ENCODE peak calls at places on chromosomes 1 and 21, in four cellular contexts. O, K, J and Y are unnamed samples.

GRCh38 chr1:166699613-166700012 is 139.7 kb upstream of the POGK start:
- DNase-seq in K (no peak), O (no peak), J (no peak), Y (no peak)

GRCh38 chr1:79877086-79877485 is 870.6 kb upstream of the ADGRL4 start:
- DNase-seq in O (no peak), J (no peak), K (no peak), Y (no peak)

GRCh38 chr1:67680486-67680885 is 4.5 kb upstream of the GADD45A start:
- DNase-seq in O (no peak), J (no peak), K (no peak), Y (no peak)

GRCh38 chr1:7473223-7474142 is 297.6 kb upstream of the VAMP3 start:
- DNase-seq in K (no peak), O (no peak), J (no peak), Y (no peak)

GRCh38 chr1:27487927-27488522 is 1.9 kb downstream of the WASF2 start:
- DNase-seq in J (peak; percentile 17), O (no peak), K (no peak), Y (no peak)

GRCh38 chr1:198258491-198258890 is 101.7 kb downstream of the NEK7 start:
- DNase-seq in O (no peak), K (no peak), J (no peak), Y (no peak)

GRCh38 chr21:36441715-36442114 is 38.2 kb downstream of the CLDN14 start:
- DNase-seq in J (no peak), K (no peak), O (no peak), Y (no peak)

GRCh38 chr1:171055966-171056643 is 34.6 kb upstream of the FMO3 start:
- DNase-seq in J (no peak), O (no peak), K (no peak), Y (no peak)

GRCh38 chr1:244863491-244864252 is 671 bp downstream of the HNRNPU start:
- DNase-seq in O (no peak), J (no peak), K (no peak), Y (no peak)

GRCh38 chr1:172623748-172624147 is 35.2 kb upstream of the FASLG start:
- DNase-seq in O (no peak), J (no peak), K (no peak), Y (no peak)

GRCh38 chr1:34709547-34709946 is 45.3 kb upstream of the GJB5 start:
- DNase-seq in O (peak; percentile 74), J (no peak), K (no peak), Y (no peak)

GRCh38 chr1:39184354-39184818 is 20.1 kb upstream of the MACF1 start:
- DNase-seq in O (no peak), K (no peak), J (no peak), Y (no peak)
- H3K4me3 ChIP-seq in O (no peak overlapping the region), K (no peak overlapping the region), J (no peak overlapping the region), Y (no peak overlapping the region)

DNA sequence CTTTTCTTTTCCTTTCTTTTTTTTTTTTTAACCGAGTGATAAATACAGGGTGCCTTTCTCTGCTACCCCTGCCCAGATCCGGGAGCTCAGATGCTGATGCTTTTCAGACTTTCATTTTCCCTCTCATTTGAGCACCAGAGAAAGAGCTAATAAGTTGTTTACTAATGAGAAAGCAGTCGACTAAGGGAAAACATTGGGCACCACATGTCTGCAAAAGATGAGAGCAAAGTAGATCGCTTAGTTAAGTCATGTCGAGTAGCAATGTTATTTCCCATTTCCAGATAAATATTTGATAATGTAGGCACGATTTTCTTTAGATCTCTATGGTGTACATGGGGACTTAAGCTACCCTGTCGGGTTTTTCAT is 1.1 kb downstream of the PKN2 start:
- DNase-seq in J (no peak), O (no peak), K (no peak), Y (no peak)
- H3K27ac ChIP-seq in J (peak overlapping the region; percentile 89), O (peak overlapping the region; percentile 95), K (peak overlapping the region; percentile 96), Y (peak overlapping the region; percentile 94)

DNA sequence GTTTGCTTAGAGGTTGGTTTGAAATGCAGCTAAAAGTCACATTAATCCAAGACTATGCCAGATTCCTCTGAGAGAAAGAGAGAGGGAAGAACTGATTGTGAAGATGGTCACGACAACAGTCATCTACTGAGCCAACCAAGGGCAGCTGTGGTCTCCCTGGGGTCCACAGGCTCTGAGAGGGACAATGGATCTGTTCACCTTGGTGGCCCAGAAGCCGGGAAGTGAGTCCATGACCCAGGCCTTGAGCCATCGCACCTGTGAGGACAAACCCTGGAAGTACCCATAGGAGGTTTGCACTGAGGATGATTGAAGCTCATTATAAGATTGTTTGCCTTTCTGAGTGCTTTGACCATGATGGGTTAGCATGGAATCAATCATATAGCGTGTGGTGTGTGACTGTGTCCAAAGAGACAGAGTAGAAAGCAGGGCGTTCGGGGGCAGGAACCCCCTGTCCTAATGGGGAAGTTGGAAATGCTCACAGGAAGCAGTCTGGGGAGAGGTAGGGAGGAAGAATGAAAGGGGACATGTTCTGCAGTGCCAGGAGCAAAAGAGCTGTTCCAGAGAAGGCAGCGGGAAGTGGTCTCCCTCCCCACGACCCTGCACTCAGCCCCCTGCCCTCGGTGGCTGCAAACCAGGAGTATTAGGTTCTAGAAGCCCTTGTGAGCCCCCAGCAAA is 47.1 kb downstream of the UMODL1 start:
- DNase-seq in O (no peak), K (no peak), J (no peak), Y (no peak)
- H3K4me3 ChIP-seq in O (no peak overlapping the region), K (no peak overlapping the region), J (no peak overlapping the region), Y (no peak overlapping the region)

GRCh38 chr21:44869860-44870747 is 3.4 kb downstream of the PTTG1IP start:
- DNase-seq in J (no peak), K (peak; percentile 60), O (no peak), Y (no peak)

GRCh38 chr21:44872568-44873355 is 728 bp downstream of the PTTG1IP start:
- DNase-seq in O (peak; percentile 55), J (no peak), K (no peak), Y (no peak)

GRCh38 chr21:44872266-44872567 is 1.3 kb downstream of the PTTG1IP start:
- DNase-seq in O (no peak), K (no peak), J (no peak), Y (no peak)

GRCh38 chr21:44870748-44871495 is 2.6 kb downstream of the PTTG1IP start:
- DNase-seq in O (no peak), J (no peak), K (no peak), Y (no peak)

DNA sequence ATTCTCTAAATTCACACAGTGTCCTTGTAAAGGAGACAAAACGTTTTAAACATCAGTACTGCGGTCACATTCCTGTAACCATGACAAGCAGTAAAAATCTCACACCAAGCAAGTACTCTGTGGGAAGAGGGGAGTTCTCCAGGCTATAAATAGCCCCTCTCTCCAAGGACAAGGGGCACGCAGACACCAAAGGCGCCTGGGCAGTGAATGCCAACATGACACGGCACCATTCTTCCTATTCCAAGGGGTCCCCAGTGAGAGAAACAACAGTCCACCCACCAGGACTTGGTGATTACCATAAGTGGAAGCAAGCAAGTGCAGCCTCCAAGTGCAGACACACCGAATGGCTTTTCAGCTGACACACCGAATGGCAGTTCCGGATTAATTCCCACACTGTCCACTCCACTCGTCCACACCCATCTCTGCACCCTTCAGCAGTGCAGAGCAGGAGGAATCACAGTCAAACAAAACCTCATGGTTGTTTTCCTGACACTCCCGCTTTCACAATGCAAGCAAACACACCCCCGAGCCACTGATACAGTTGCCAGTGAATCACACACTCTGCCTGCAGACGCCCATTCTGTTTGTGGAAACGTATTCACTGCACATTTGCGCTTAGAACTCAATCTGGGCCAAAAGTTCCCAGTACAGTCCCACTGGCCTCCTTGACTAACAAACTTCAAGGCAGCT is 1.8 kb downstream of the PTTG1IP start:
- DNase-seq in J (no peak), O (peak; percentile 94), K (no peak), Y (no peak)
- H3K27ac ChIP-seq in J (peak overlapping the region; percentile 81), O (peak overlapping the region; percentile 95), K (peak overlapping the region; percentile 92), Y (no peak overlapping the region)

GRCh38 chr1:111621050-111621449 is 1.5 kb downstream of the RAP1A start:
- DNase-seq in J (peak; percentile 29), O (no peak), K (no peak), Y (no peak)

GRCh38 chr1:111620412-111620971 is 903 bp downstream of the RAP1A start:
- DNase-seq in O (no peak), K (no peak), J (peak; percentile 15), Y (no peak)

GRCh38 chr1:111618081-111618480 is 1.5 kb upstream of the RAP1A start:
- DNase-seq in J (no peak), K (no peak), O (peak; percentile 30), Y (no peak)

GRCh38 chr1:111619635-111620411 is at the start of gene RAP1A:
- DNase-seq in J (peak; percentile 89), K (peak; percentile 80), O (peak; percentile 96), Y (peak; percentile 96)

GRCh38 chr1:111618953-111619634 is 495 bp upstream of the RAP1A start:
- DNase-seq in J (no peak), K (no peak), O (no peak), Y (no peak)
- H3K4me3 ChIP-seq in J (peak overlapping the region; percentile 88), K (peak overlapping the region; percentile 82), O (peak overlapping the region; percentile 63), Y (peak overlapping the region; percentile 71)

DNA sequence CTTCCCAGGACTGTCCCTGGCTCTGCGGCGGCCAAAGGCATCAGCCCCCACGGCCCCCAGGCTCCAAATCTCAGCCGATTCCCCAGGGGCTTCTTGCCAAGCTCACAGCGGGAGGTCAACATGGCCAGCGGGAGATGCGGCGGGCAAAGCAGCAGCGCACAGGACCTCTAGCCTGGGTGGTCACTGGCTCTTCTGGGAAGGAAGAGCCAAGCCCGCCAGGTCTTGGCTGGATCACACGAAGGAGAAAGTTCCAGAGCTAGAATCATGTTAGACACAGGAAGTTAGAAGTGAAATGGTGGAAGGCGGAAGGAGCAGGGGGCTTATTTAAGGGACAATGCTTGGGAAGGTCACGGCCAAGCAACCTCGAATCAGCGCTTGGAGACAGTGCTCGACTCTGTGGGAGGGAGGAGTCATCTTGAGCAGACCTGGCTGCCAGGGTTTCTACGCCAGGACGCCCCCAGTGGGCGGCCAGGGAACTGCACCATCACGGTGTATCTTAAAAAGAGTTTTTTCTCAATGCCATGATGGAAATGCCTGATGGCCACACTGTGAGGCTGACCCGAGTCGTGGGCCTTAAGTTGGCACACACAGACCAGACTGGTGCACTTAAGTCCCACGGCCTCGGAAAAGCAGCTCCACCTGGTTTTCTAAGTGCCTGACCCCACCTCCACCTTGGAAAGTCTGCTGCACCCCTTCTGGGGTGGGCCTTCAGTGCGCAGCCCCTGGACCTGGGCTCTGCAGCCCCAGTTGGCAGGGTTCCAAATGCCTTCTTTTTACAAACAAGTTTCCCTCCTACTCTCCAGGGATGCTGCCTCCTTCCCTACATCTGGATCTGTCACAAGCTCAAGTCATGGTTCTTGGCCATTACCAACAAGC is 29.3 kb downstream of the SLC66A1 start:
- DNase-seq in K (peak; percentile 82), O (peak; percentile 82), J (peak; percentile 67), Y (peak; percentile 79)
- H3K27ac ChIP-seq in K (no peak overlapping the region), O (no peak overlapping the region), J (peak overlapping the region; percentile 31), Y (no peak overlapping the region)

DNA sequence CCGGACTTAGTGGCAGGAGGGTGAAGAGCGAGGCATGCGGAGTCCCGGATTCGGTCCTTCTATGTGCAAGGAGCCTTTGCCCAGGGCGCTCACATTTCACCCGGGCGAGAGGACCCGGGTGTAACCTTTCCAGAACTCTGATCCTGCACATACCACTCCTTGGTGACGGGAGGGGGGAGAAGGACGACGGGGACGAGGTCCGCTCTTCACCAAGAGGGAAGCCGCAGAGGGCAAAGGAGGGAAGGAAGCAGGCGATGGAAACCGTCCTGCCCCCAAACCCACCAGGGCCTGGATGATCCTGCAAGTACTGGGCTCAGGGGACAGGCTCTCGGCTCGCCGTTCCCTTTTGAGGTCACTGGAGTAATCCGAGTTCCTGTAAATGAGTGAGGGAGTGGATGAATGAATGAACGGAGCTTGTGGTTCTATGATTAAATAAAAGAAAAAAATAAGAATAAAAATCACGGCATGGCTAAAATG is 993 bp downstream of the SYPL2 start:
- DNase-seq in J (no peak), K (no peak), O (no peak), Y (no peak)
- H3K4me3 ChIP-seq in J (no peak overlapping the region), K (no peak overlapping the region), O (peak overlapping the region; percentile 72), Y (no peak overlapping the region)